ENCODE peak calls at places on chromosomes 1 and 21, in seven cellular contexts. One of them, this sample, is unnamed. For H3K9me3, the result is how much of the 10 kb centered on the place peaks cover.

GRCh38 chr1:57839067-57839466 is 415.2 kb upstream of the DAB1 start:
- DNase-seq in neural progenitor cell: no peak
- DNase-seq in tibial artery: no peak
- DNase-seq in mammary epithelial cell: no peak
- DNase-seq in mesenchymal stem cell: no peak
- DNase-seq in cardiac muscle cell: no peak
- DNase-seq in IMR-90: no peak
- DNase-seq in this sample: no peak

GRCh38 chr1:107622540-107622939 is 342.4 kb downstream of the VAV3 start:
- DNase-seq in cardiac muscle cell: no peak
- DNase-seq in tibial artery: no peak
- DNase-seq in mammary epithelial cell: no peak
- DNase-seq in neural progenitor cell: no peak
- DNase-seq in IMR-90: no peak
- DNase-seq in mesenchymal stem cell: no peak
- DNase-seq in this sample: no peak

GRCh38 chr1:44775930-44776748 is 799 bp downstream of the RPS8 start:
- DNase-seq in neural progenitor cell: no peak
- DNase-seq in cardiac muscle cell: peak
- DNase-seq in mesenchymal stem cell: peak
- DNase-seq in tibial artery: peak
- DNase-seq in mammary epithelial cell: peak
- DNase-seq in IMR-90: no peak
- DNase-seq in this sample: no peak

GRCh38 chr1:187275985-187276580 is 447.3 kb downstream of the PLA2G4A start:
- DNase-seq in mesenchymal stem cell: no peak
- DNase-seq in mammary epithelial cell: no peak
- DNase-seq in IMR-90: no peak
- DNase-seq in tibial artery: no peak
- DNase-seq in cardiac muscle cell: no peak
- DNase-seq in neural progenitor cell: no peak
- DNase-seq in this sample: no peak

GRCh38 chr1:4265836-4266235 is 365.8 kb upstream of the C1orf174 start:
- DNase-seq in tibial artery: no peak
- DNase-seq in IMR-90: no peak
- DNase-seq in mesenchymal stem cell: no peak
- DNase-seq in cardiac muscle cell: no peak
- DNase-seq in mammary epithelial cell: no peak
- DNase-seq in neural progenitor cell: no peak
- DNase-seq in this sample: no peak

GRCh38 chr1:160777486-160778089 is 18.4 kb upstream of the LY9 start:
- DNase-seq in mammary epithelial cell: peak
- DNase-seq in tibial artery: no peak
- DNase-seq in neural progenitor cell: peak
- DNase-seq in cardiac muscle cell: peak
- DNase-seq in IMR-90: no peak
- DNase-seq in mesenchymal stem cell: peak
- DNase-seq in this sample: no peak

GRCh38 chr21:21383126-21383525 is 384.9 kb downstream of the NCAM2 start:
- DNase-seq in cardiac muscle cell: no peak
- DNase-seq in mesenchymal stem cell: no peak
- DNase-seq in IMR-90: peak
- DNase-seq in tibial artery: no peak
- DNase-seq in mammary epithelial cell: no peak
- DNase-seq in neural progenitor cell: no peak
- DNase-seq in this sample: no peak

GRCh38 chr1:67942269-67942668 is 108.2 kb downstream of the DIRAS3 start:
- DNase-seq in tibial artery: no peak
- DNase-seq in neural progenitor cell: no peak
- DNase-seq in mesenchymal stem cell: no peak
- DNase-seq in mammary epithelial cell: no peak
- DNase-seq in cardiac muscle cell: no peak
- DNase-seq in IMR-90: peak
- DNase-seq in this sample: no peak

GRCh38 chr1:162135271-162135775 is 65.8 kb downstream of the NOS1AP start:
- DNase-seq in tibial artery: no peak
- DNase-seq in mammary epithelial cell: no peak
- DNase-seq in cardiac muscle cell: no peak
- DNase-seq in mesenchymal stem cell: no peak
- DNase-seq in neural progenitor cell: no peak
- DNase-seq in IMR-90: no peak
- DNase-seq in this sample: no peak

GRCh38 chr1:12053752-12054548 is 9.2 kb upstream of the TNFRSF8 start:
- DNase-seq in mesenchymal stem cell: peak
- DNase-seq in neural progenitor cell: no peak
- DNase-seq in IMR-90: peak
- DNase-seq in mammary epithelial cell: peak
- DNase-seq in cardiac muscle cell: no peak
- DNase-seq in tibial artery: no peak
- DNase-seq in this sample: no peak

GRCh38 chr1:223246468-223246867 is 103.4 kb upstream of the TLR5 start:
- DNase-seq in IMR-90: no peak
- DNase-seq in mammary epithelial cell: no peak
- DNase-seq in cardiac muscle cell: no peak
- DNase-seq in mesenchymal stem cell: no peak
- DNase-seq in neural progenitor cell: no peak
- DNase-seq in tibial artery: no peak
- DNase-seq in this sample: no peak

GRCh38 chr1:209689484-209689883 is 14.3 kb downstream of the G0S2 start:
- DNase-seq in IMR-90: no peak
- DNase-seq in mammary epithelial cell: peak
- DNase-seq in tibial artery: no peak
- DNase-seq in cardiac muscle cell: no peak
- DNase-seq in neural progenitor cell: no peak
- DNase-seq in mesenchymal stem cell: peak
- DNase-seq in this sample: no peak

GRCh38 chr1:17569200-17570139 is 30.0 kb downstream of the ARHGEF10L start:
- DNase-seq in IMR-90: peak
- DNase-seq in cardiac muscle cell: peak
- DNase-seq in mesenchymal stem cell: peak
- DNase-seq in neural progenitor cell: no peak
- DNase-seq in mammary epithelial cell: peak
- DNase-seq in tibial artery: peak
- DNase-seq in this sample: no peak

GRCh38 chr1:98766241-98766640 is 104.7 kb downstream of the SNX7 start:
- DNase-seq in cardiac muscle cell: no peak
- DNase-seq in IMR-90: no peak
- DNase-seq in tibial artery: no peak
- DNase-seq in neural progenitor cell: no peak
- DNase-seq in mesenchymal stem cell: no peak
- DNase-seq in mammary epithelial cell: no peak
- DNase-seq in this sample: no peak

GRCh38 chr1:207362962-207363858 is 41.7 kb downstream of the CD55 start:
- DNase-seq in neural progenitor cell: no peak
- DNase-seq in IMR-90: peak
- DNase-seq in mammary epithelial cell: peak
- DNase-seq in cardiac muscle cell: no peak
- DNase-seq in tibial artery: no peak
- DNase-seq in mesenchymal stem cell: peak
- DNase-seq in this sample: peak

GRCh38 chr1:228148971-228149340 is 774 bp upstream of the GJC2 start:
- DNase-seq in mammary epithelial cell: no peak
- DNase-seq in tibial artery: no peak
- DNase-seq in mesenchymal stem cell: no peak
- DNase-seq in cardiac muscle cell: no peak
- DNase-seq in IMR-90: no peak
- DNase-seq in neural progenitor cell: no peak
- DNase-seq in this sample: no peak

GRCh38 chr1:59776960-59777852 is 37.5 kb upstream of the HOOK1 start:
- DNase-seq in cardiac muscle cell: no peak
- DNase-seq in mesenchymal stem cell: peak
- DNase-seq in mammary epithelial cell: no peak
- DNase-seq in IMR-90: peak
- DNase-seq in neural progenitor cell: no peak
- DNase-seq in tibial artery: no peak
- DNase-seq in this sample: no peak

GRCh38 chr1:212557739-212558664 is 50.6 kb upstream of the ATF3 start:
- DNase-seq in IMR-90: peak
- DNase-seq in tibial artery: peak
- DNase-seq in mesenchymal stem cell: peak
- DNase-seq in neural progenitor cell: peak
- DNase-seq in mammary epithelial cell: peak
- DNase-seq in cardiac muscle cell: peak
- DNase-seq in this sample: no peak

GRCh38 chr1:152520561-152521090 is 6.3 kb downstream of the CRCT1 start:
- DNase-seq in mammary epithelial cell: no peak
- DNase-seq in IMR-90: no peak
- DNase-seq in tibial artery: no peak
- DNase-seq in neural progenitor cell: no peak
- DNase-seq in mesenchymal stem cell: no peak
- DNase-seq in cardiac muscle cell: no peak
- DNase-seq in this sample: no peak

GRCh38 chr1:152515454-152515823 is 1.2 kb downstream of the CRCT1 start:
- DNase-seq in tibial artery: no peak
- DNase-seq in mammary epithelial cell: peak
- DNase-seq in cardiac muscle cell: no peak
- DNase-seq in neural progenitor cell: no peak
- DNase-seq in IMR-90: peak
- DNase-seq in mesenchymal stem cell: no peak
- DNase-seq in this sample: no peak

GRCh38 chr1:152517237-152517811 is 3.0 kb downstream of the CRCT1 start:
- DNase-seq in mesenchymal stem cell: no peak
- DNase-seq in cardiac muscle cell: no peak
- DNase-seq in IMR-90: no peak
- DNase-seq in mammary epithelial cell: peak
- DNase-seq in tibial artery: no peak
- DNase-seq in neural progenitor cell: no peak
- DNase-seq in this sample: no peak

GRCh38 chr1:152516082-152516481 is 1.8 kb downstream of the CRCT1 start:
- DNase-seq in neural progenitor cell: no peak
- DNase-seq in tibial artery: no peak
- DNase-seq in mammary epithelial cell: no peak
- DNase-seq in IMR-90: no peak
- DNase-seq in cardiac muscle cell: no peak
- DNase-seq in mesenchymal stem cell: no peak
- DNase-seq in this sample: no peak

GRCh38 chr1:152519876-152520275 is 5.6 kb downstream of the CRCT1 start:
- DNase-seq in IMR-90: no peak
- DNase-seq in cardiac muscle cell: no peak
- DNase-seq in tibial artery: no peak
- DNase-seq in mammary epithelial cell: no peak
- DNase-seq in mesenchymal stem cell: no peak
- DNase-seq in neural progenitor cell: no peak
- DNase-seq in this sample: no peak
- H3K9me3 ChIP-seq in IMR-90: under half
- H3K9me3 ChIP-seq in cardiac muscle cell: under half
- H3K9me3 ChIP-seq in tibial artery: under half
- H3K9me3 ChIP-seq in mammary epithelial cell: under half
- H3K9me3 ChIP-seq in mesenchymal stem cell: under half
- H3K9me3 ChIP-seq in neural progenitor cell: under half
- H3K9me3 ChIP-seq in this sample: under half

GRCh38 chr21:42311160-42311559 is 4.0 kb downstream of the TFF3 start:
- DNase-seq in tibial artery: no peak
- DNase-seq in cardiac muscle cell: no peak
- DNase-seq in mammary epithelial cell: no peak
- DNase-seq in mesenchymal stem cell: no peak
- DNase-seq in IMR-90: no peak
- DNase-seq in neural progenitor cell: no peak
- DNase-seq in this sample: no peak

GRCh38 chr21:42308914-42309752 is 6.1 kb downstream of the TFF3 start:
- DNase-seq in neural progenitor cell: no peak
- DNase-seq in cardiac muscle cell: no peak
- DNase-seq in mesenchymal stem cell: no peak
- DNase-seq in mammary epithelial cell: no peak
- DNase-seq in IMR-90: no peak
- DNase-seq in tibial artery: no peak
- DNase-seq in this sample: no peak

GRCh38 chr21:42309753-42310213 is 5.4 kb downstream of the TFF3 start:
- DNase-seq in IMR-90: peak
- DNase-seq in tibial artery: no peak
- DNase-seq in cardiac muscle cell: peak
- DNase-seq in neural progenitor cell: peak
- DNase-seq in mammary epithelial cell: no peak
- DNase-seq in mesenchymal stem cell: peak
- DNase-seq in this sample: no peak

GRCh38 chr21:42311816-42312625 is 3.2 kb downstream of the TFF3 start:
- DNase-seq in mammary epithelial cell: no peak
- DNase-seq in tibial artery: no peak
- DNase-seq in IMR-90: no peak
- DNase-seq in neural progenitor cell: no peak
- DNase-seq in cardiac muscle cell: no peak
- DNase-seq in mesenchymal stem cell: no peak
- DNase-seq in this sample: no peak

DNA sequence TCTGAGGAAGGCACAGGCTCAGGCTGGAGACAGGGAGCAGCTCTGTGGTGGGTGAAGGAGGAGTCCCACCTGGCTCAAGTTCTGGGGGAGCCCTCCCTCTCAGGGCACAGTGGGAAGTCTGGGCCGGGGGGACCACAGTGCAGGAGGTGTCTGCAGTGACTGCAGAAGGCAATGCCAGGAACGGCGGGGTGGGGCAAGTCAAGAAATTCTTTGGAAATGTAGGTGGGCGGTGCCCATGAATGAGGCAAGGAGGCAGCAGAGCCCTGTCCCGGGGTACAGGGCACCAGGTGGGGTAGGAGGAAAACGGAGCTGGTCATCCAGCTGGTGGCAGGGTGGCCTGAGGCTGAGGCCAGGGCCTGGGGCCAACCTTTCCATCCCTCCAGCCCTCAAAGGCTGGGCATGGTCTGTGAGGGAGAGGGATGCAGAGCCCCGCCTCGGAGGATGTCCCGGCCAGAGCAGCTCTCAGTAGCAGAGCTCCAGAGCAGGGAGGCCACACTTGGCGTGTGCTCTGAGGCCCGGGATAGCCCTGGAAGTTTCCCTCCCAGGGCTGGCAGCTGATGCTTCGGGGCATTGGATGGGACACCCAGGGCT is 4.7 kb downstream of the TFF3 start:
- DNase-seq in IMR-90: no peak
- DNase-seq in neural progenitor cell: no peak
- DNase-seq in mesenchymal stem cell: no peak
- DNase-seq in mammary epithelial cell: no peak
- DNase-seq in cardiac muscle cell: no peak
- DNase-seq in tibial artery: no peak
- DNase-seq in this sample: no peak
- H3K9me3 ChIP-seq in IMR-90: under half
- H3K9me3 ChIP-seq in neural progenitor cell: under half
- H3K9me3 ChIP-seq in mesenchymal stem cell: under half
- H3K9me3 ChIP-seq in mammary epithelial cell: under half
- H3K9me3 ChIP-seq in cardiac muscle cell: under half
- H3K9me3 ChIP-seq in tibial artery: under half
- H3K9me3 ChIP-seq in this sample: under half

GRCh38 chr1:2950926-2951305 is 70.4 kb upstream of the ACTRT2 start:
- DNase-seq in mesenchymal stem cell: no peak
- DNase-seq in tibial artery: no peak
- DNase-seq in IMR-90: no peak
- DNase-seq in neural progenitor cell: no peak
- DNase-seq in mammary epithelial cell: no peak
- DNase-seq in cardiac muscle cell: no peak
- DNase-seq in this sample: no peak
- H3K9me3 ChIP-seq in mesenchymal stem cell: under half
- H3K9me3 ChIP-seq in tibial artery: under half
- H3K9me3 ChIP-seq in IMR-90: under half
- H3K9me3 ChIP-seq in neural progenitor cell: under half
- H3K9me3 ChIP-seq in mammary epithelial cell: under half
- H3K9me3 ChIP-seq in cardiac muscle cell: under half
- H3K9me3 ChIP-seq in this sample: half or more

DNA sequence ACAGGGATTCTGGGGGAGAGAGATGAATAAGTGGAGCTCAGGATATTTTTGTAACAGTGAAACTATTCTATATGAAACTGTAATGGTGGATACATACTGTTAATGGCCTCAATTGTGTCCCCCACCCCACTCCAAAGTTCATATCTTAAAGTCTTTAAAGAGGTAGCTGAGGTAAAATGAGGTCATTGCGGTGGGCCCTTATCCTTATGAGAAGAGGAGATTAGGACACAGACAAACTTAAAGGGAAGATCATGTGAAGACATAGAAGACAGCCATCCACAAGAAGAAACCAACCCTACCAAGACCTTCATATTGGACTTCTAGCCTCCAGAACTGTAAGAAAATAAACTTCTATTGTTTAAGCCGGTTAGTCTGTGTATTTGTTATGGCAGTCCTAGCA is 9.8 kb downstream of the TXNDC12 start:
- DNase-seq in mammary epithelial cell: no peak
- DNase-seq in neural progenitor cell: no peak
- DNase-seq in mesenchymal stem cell: no peak
- DNase-seq in IMR-90: no peak
- DNase-seq in cardiac muscle cell: no peak
- DNase-seq in tibial artery: no peak
- DNase-seq in this sample: no peak
- H3K9me3 ChIP-seq in mammary epithelial cell: under half
- H3K9me3 ChIP-seq in neural progenitor cell: under half
- H3K9me3 ChIP-seq in mesenchymal stem cell: under half
- H3K9me3 ChIP-seq in IMR-90: under half
- H3K9me3 ChIP-seq in cardiac muscle cell: under half
- H3K9me3 ChIP-seq in tibial artery: under half
- H3K9me3 ChIP-seq in this sample: under half